ENCODE peak calls at places on chromosomes 6 and 20, in eight cellular contexts. H is lower lobe of right lung, W is H1, E is dermis blood vessel endothelial cell, K is SJSA1, A is NCI-H1694, J is SK-N-DZ, P is HT-29. I is an unnamed sample.

GRCh38 chr6:121817141-121817540 is 381.7 kb downstream of the GJA1 start:
- DNase-seq in E (no peak), W (no peak), K (no peak), P (no peak), H (no peak), J (peak; percentile 66), A (no peak), I (no peak)

GRCh38 chr6:144816936-144817335 is 531.8 kb downstream of the UTRN start:
- DNase-seq in A (no peak), W (no peak), P (peak; percentile 7), H (no peak), K (no peak), J (no peak), E (no peak), I (no peak)

GRCh38 chr20:38658879-38659612 is 57.4 kb downstream of the ARHGAP40 start:
- DNase-seq in E (peak; percentile 54), K (no peak), J (peak; percentile 60), W (no peak), H (no peak), P (peak; percentile 71), A (no peak), I (no peak)

GRCh38 chr6:11805259-11806053 is 26.9 kb upstream of the ADTRP start:
- DNase-seq in H (no peak), W (peak; percentile 43), J (no peak), K (no peak), E (no peak), A (no peak), P (peak; percentile 71), I (no peak)

GRCh38 chr20:25453035-25453810 is 45.8 kb downstream of the GINS1 start:
- DNase-seq in W (no peak), H (no peak), P (peak; percentile 86), E (peak; percentile 36), J (no peak), K (no peak), A (no peak), I (peak; percentile 55)

GRCh38 chr6:50249493-50249892 is 199.8 kb upstream of the DEFB112 start:
- DNase-seq in K (peak; percentile 47), E (no peak), P (no peak), A (no peak), W (no peak), H (no peak), J (no peak), I (no peak)

GRCh38 chr20:4111440-4112411 is 96.4 kb upstream of the RNF24 start:
- DNase-seq in W (no peak), J (no peak), K (no peak), E (no peak), H (no peak), P (peak; percentile 33), A (no peak), I (no peak)

GRCh38 chr6:38640216-38640909 is 634 bp upstream of the BTBD9 start:
- DNase-seq in E (peak; percentile 5), A (no peak), K (no peak), P (peak; percentile 60), J (no peak), H (no peak), W (no peak), I (no peak)

GRCh38 chr6:128390168-128390567 is 130.2 kb downstream of the PTPRK start:
- DNase-seq in E (no peak), P (no peak), H (no peak), J (no peak), K (no peak), A (no peak), W (no peak), I (no peak)

GRCh38 chr6:143529095-143529494 is 17.6 kb upstream of the FUCA2 start:
- DNase-seq in P (no peak), A (no peak), J (peak; percentile 68), W (no peak), K (no peak), H (no peak), E (peak; percentile 19), I (no peak)

GRCh38 chr6:46320505-46320904 is 149.7 kb upstream of the ENPP5 start:
- DNase-seq in K (no peak), A (no peak), J (no peak), P (no peak), W (no peak), E (no peak), H (no peak), I (no peak)

GRCh38 chr6:76275746-76276145 is 203.3 kb upstream of the IMPG1 start:
- DNase-seq in E (no peak), K (no peak), P (no peak), J (no peak), H (no peak), A (no peak), W (no peak), I (no peak)

GRCh38 chr6:74834967-74835366 is 370.9 kb downstream of the COL12A1 start:
- DNase-seq in A (no peak), P (no peak), H (no peak), K (no peak), E (no peak), W (no peak), J (no peak), I (no peak)

GRCh38 chr6:64996301-64996700 is 710.7 kb downstream of the EYS start:
- DNase-seq in P (no peak), K (no peak), H (no peak), A (no peak), E (no peak), J (no peak), W (no peak), I (no peak)

GRCh38 chr20:2149507-2149906 is 47.9 kb downstream of the STK35 start:
- DNase-seq in K (no peak), P (no peak), A (no peak), J (no peak), W (no peak), E (no peak), H (no peak), I (no peak)

GRCh38 chr6:31723245-31723979 is at the start of gene MPIG6B:
- DNase-seq in E (no peak), W (no peak), J (no peak), K (no peak), H (no peak), P (no peak), A (no peak), I (no peak)

GRCh38 chr20:50874111-50874757 is 57.0 kb downstream of the ADNP start:
- DNase-seq in E (no peak), H (no peak), P (no peak), K (no peak), A (no peak), J (no peak), W (no peak), I (no peak)

GRCh38 chr6:64811145-64811544 is 895.9 kb downstream of the EYS start:
- DNase-seq in W (no peak), A (no peak), K (no peak), P (no peak), E (no peak), H (no peak), J (no peak), I (no peak)

GRCh38 chr6:66731310-66731709 is 1024.3 kb upstream of the EYS start:
- DNase-seq in P (no peak), K (no peak), E (no peak), H (no peak), W (no peak), A (no peak), J (no peak), I (no peak)

GRCh38 chr6:143357152-143357551 is 93.3 kb downstream of the ADAT2 start:
- DNase-seq in J (no peak), K (no peak), P (no peak), A (no peak), H (no peak), E (no peak), W (no peak), I (no peak)

GRCh38 chr20:34510575-34510974 is 5.6 kb upstream of the DYNLRB1 start:
- DNase-seq in J (no peak), W (no peak), A (no peak), P (no peak), H (no peak), K (no peak), E (no peak), I (no peak)

GRCh38 chr6:16711551-16712249 is 49.6 kb downstream of the ATXN1 start:
- DNase-seq in J (peak; percentile 53), W (no peak), K (no peak), E (peak; percentile 64), H (no peak), A (no peak), P (peak; percentile 75), I (no peak)

GRCh38 chr6:160523223-160523622 is 140.9 kb downstream of the LPA start:
- DNase-seq in H (no peak), P (no peak), E (no peak), A (no peak), J (no peak), W (no peak), K (no peak), I (no peak)

GRCh38 chr6:157280947-157281346 is 42.4 kb downstream of the TMEM242 start:
- DNase-seq in H (no peak), E (no peak), A (no peak), P (no peak), K (no peak), J (no peak), W (no peak), I (peak; percentile 55)

GRCh38 chr20:20366896-20367680 is 816 bp upstream of the INSM1 start:
- DNase-seq in H (no peak), P (no peak), W (no peak), E (no peak), J (no peak), K (no peak), A (no peak), I (no peak)

GRCh38 chr6:165059032-165059431 is 250.4 kb downstream of the C6orf118 start:
- DNase-seq in J (no peak), W (no peak), P (peak; percentile 25), E (peak; percentile 33), A (no peak), K (peak; percentile 86), H (no peak), I (no peak)

I was measured in mesenteric fat pad.